ENCODE peak calls at places on chromosomes 13 and 19, in ten cellular contexts. T is suprapubic skin; D is CD8-positive, alpha-beta memory T cell; S is naive thymus-derived CD4-positive, alpha-beta T cell; L is mesendoderm; P is psoas muscle; C is PC-3; H is body of pancreas; F is CD8-positive, alpha-beta T cell; U is right lobe of liver. A is an unnamed sample.

GRCh38 chr19:56566904-56567273 is 379 bp upstream of the ZNF470 start:
- DNase-seq in T (no peak), D (no peak), S (no peak), L (no peak), P (peak), C (no peak), H (peak), F (no peak), U (no peak), A (no peak)

GRCh38 chr19:41563847-41564514 is 12.0 kb upstream of the CEACAM21 start:
- DNase-seq in T (no peak), D (peak), S (peak), L (peak), P (no peak), C (peak), H (no peak), F (no peak), U (no peak), A (no peak)

GRCh38 chr19:49356382-49356781 is 5.8 kb downstream of the TEAD2 start:
- DNase-seq in T (no peak), D (no peak), S (no peak), L (no peak), P (no peak), C (no peak), H (no peak), F (no peak), U (no peak), A (no peak)

GRCh38 chr13:51202477-51203046 is 19.6 kb upstream of the FAM124A start:
- DNase-seq in T (no peak), D (no peak), S (no peak), L (no peak), P (no peak), C (peak), H (no peak), F (no peak), U (no peak), A (no peak)

GRCh38 chr13:97974773-97975172 is 21.3 kb downstream of the IPO5 start:
- DNase-seq in T (no peak), D (no peak), S (no peak), L (no peak), P (no peak), C (no peak), H (no peak), F (no peak), U (no peak), A (no peak)

GRCh38 chr19:6576869-6577281 is 14.1 kb downstream of the CD70 start:
- DNase-seq in T (no peak), D (no peak), S (no peak), L (no peak), P (no peak), C (no peak), H (no peak), F (no peak), U (no peak), A (no peak)

GRCh38 chr19:6425732-6426686 is 1.4 kb upstream of the KHSRP start:
- DNase-seq in T (no peak), D (no peak), S (no peak), L (peak), P (no peak), C (peak), H (no peak), F (no peak), U (peak), A (no peak)

GRCh38 chr19:30393046-30393445 is 20.9 kb downstream of the ZNF536 start:
- DNase-seq in T (no peak), D (no peak), S (no peak), L (no peak), P (no peak), C (no peak), H (no peak), F (no peak), U (no peak), A (no peak)

GRCh38 chr13:75587679-75588078 is 38.1 kb downstream of the UCHL3 start:
- DNase-seq in T (no peak), D (no peak), S (no peak), L (peak), P (no peak), C (no peak), H (no peak), F (no peak), U (no peak), A (no peak)

GRCh38 chr13:113636266-113636963 is 21.6 kb downstream of the ATP4B start:
- DNase-seq in T (peak), D (no peak), S (no peak), L (no peak), P (no peak), C (no peak), H (no peak), F (no peak), U (peak), A (no peak)

GRCh38 chr19:4971424-4971793 is 2.5 kb downstream of the KDM4B start:
- DNase-seq in T (no peak), D (no peak), S (no peak), L (peak), P (no peak), C (peak), H (peak), F (no peak), U (peak), A (no peak)
- H3K4me3 ChIP-seq in T (peak), D (peak), S (peak), L (no peak), P (peak), C (peak), H (no peak), F (no peak), U (peak), A (peak)

GRCh38 chr13:50129923-50130685 is 114.9 kb downstream of the KCNRG start:
- DNase-seq in T (no peak), D (no peak), S (peak), L (peak), P (peak), C (peak), H (peak), F (no peak), U (peak), A (no peak)
- H3K27ac ChIP-seq in T (peak), D (no peak), S (no peak), L (no peak), P (peak), C (no peak), H (no peak), F (no peak), U (no peak), A (no peak)

DNA sequence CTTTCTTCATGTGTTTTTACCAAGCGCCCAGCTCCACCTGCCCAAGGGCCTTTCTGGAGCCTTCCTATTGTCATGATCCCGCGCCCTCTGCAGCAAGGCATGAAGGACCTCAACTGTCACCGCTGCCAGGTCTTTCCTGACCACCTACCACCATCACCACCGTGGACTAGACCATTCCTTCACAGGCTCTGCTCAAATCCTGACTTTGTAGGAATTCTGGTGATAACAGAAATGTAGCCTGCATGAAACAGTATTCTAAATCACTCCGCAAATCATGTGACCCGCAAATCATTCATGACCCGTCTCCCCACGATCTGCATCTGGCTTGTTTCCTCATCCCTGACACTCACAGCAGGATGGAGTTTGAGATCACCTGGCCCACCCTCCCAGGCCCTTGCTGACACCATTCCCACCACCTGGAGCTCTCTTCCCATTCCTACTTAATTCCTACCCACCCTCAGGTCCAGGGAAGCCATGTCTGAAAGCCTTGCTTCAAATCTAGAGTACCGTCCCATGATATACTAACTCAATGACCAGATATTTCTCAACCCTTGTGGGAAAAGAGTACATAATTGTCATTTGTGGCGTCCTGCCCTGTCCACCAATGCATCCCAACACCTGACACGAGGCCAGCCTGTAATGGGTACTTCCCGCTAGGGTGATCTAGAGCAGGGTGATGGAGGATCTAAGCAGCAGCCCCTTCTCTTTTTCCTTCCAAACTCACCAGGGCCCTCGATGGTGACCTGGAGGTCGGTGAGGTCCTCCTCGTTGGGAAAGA is 1.3 kb downstream of the UBE2S start:
- DNase-seq in T (no peak), D (no peak), S (no peak), L (no peak), P (no peak), C (no peak), H (no peak), F (no peak), U (no peak), A (no peak)
- H3K4me3 ChIP-seq in T (peak), D (peak), S (peak), L (peak), P (peak), C (peak), H (no peak), F (peak), U (no peak), A (peak)

DNA sequence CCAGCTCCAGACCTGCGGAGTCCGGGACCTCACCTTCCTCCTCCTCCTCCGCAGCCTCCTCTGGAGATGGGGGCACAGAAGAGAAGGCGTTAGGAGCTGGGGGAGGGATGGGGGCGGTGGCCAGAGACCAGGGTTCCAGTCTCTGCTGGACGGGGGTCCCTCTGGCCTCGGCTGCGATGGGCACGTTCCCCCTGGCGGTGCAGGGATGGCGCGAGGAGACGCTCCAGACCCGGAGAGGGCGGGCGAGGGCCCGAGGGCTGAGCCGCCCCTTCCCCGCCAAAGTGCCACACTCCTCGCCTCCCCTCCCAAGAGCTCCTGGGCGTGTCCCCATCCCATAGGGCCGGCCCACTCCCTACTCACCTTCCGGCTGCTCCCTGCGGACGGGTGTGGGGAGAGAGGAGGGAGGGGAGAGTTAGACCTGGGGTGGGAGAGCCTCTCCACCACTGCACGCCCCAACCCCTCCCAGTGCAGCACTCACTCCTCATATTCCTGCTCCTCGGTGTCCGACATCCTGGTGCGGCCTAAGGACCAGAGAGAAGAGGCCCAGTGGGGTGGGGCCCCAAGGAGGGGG is 2.3 kb downstream of the TNNT1 start:
- DNase-seq in T (no peak), D (no peak), S (no peak), L (peak), P (no peak), C (peak), H (no peak), F (no peak), U (no peak), A (no peak)
- H3K27ac ChIP-seq in T (no peak), D (peak), S (no peak), L (no peak), P (peak), C (peak), H (no peak), F (no peak), U (no peak), A (no peak)

GRCh38 chr19:46697142-46697960 is 19.6 kb downstream of the PRKD2 start:
- DNase-seq in T (peak), D (no peak), S (no peak), L (peak), P (peak), C (no peak), H (peak), F (no peak), U (no peak), A (no peak)
- H3K4me3 ChIP-seq in T (peak), D (no peak), S (no peak), L (no peak), P (peak), C (no peak), H (no peak), F (no peak), U (no peak), A (no peak)

DNA sequence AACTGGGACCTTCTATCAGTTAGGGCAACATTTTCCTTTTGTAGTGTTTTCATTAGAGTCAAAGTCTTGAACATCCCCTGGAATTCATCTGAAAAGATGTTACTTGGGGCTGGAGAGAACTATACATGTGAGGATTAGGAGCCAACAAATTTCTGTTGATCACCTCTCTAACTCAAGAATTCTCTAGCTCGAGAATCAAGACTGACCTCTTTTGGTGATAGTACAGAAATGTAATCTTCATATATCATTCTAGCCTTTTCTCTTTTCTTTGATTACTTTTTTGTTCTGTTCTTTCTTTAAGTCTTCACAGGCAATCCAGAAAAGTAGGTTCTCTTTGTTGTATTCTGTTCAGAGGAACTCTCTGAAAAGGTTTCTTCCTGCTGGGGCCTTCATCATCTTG is 26.4 kb downstream of the ELF1 start:
- DNase-seq in T (no peak), D (no peak), S (no peak), L (peak), P (no peak), C (peak), H (no peak), F (no peak), U (no peak), A (no peak)
- H3K27ac ChIP-seq in T (peak), D (no peak), S (peak), L (no peak), P (no peak), C (peak), H (peak), F (no peak), U (no peak), A (no peak)

DNA sequence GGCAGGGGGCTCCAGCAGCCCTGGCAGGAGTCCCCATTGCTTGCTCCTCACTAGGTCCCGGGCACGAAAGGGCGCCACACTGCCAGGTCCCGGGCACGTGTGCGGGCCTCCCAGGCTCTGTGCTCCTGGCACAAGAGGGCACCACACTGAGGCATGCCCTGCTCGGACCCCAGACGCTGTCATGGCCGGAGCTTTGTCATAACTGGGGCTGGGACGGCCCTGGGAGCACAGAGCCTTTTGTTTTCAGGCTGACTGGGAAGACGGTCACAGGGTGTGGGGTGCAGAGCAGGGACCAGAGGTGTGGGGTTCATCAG is 7.4 kb downstream of the BSG start:
- DNase-seq in T (no peak), D (no peak), S (no peak), L (no peak), P (no peak), C (no peak), H (no peak), F (no peak), U (peak), A (no peak)
- H3K4me3 ChIP-seq in T (no peak), D (no peak), S (no peak), L (no peak), P (no peak), C (no peak), H (no peak), F (no peak), U (no peak), A (no peak)